ENCODE peak calls at places on chromosome 18, in four cellular contexts. B, R, Z and P are unnamed samples.

GRCh38 chr18:57087985-57088384 is 58.9 kb upstream of the BOD1L2 start:
- DNase-seq in B (no peak), R (no peak), Z (no peak), P (no peak)

GRCh38 chr18:26548144-26549102 is at the start of gene KCTD1:
- DNase-seq in B (no peak), R (no peak), Z (peak), P (no peak)

GRCh38 chr18:39862341-39862740 is 2092.7 kb upstream of the PIK3C3 start:
- DNase-seq in B (no peak), R (no peak), Z (no peak), P (no peak)

GRCh38 chr18:55588876-55589595 is 1.0 kb upstream of the TCF4 start:
- DNase-seq in B (no peak), R (no peak), Z (peak), P (no peak)

GRCh38 chr18:57789105-57789504 is 14.0 kb downstream of the ATP8B1 start:
- DNase-seq in B (no peak), R (no peak), Z (peak), P (no peak)

GRCh38 chr18:37243756-37244155 is 321.8 kb downstream of the CELF4 start:
- DNase-seq in B (no peak), R (no peak), Z (no peak), P (no peak)

GRCh38 chr18:28003451-28003850 is 173.5 kb downstream of the CDH2 start:
- DNase-seq in B (no peak), R (no peak), Z (peak), P (no peak)

GRCh38 chr18:8359076-8359475 is 250.2 kb upstream of the RAB12 start:
- DNase-seq in B (no peak), R (no peak), Z (no peak), P (no peak)

GRCh38 chr18:62521588-62521987 is 1.2 kb upstream of the ZCCHC2 start:
- DNase-seq in B (no peak), R (no peak), Z (no peak), P (no peak)

GRCh38 chr18:10432781-10433180 is 21.7 kb upstream of the APCDD1 start:
- DNase-seq in B (no peak), R (no peak), Z (no peak), P (no peak)

GRCh38 chr18:67916142-67916541 is 399.6 kb upstream of the DSEL start:
- DNase-seq in B (no peak), R (no peak), Z (peak), P (no peak)

GRCh38 chr18:24429188-24429587 is 2.7 kb downstream of the IMPACT start:
- DNase-seq in B (no peak), R (no peak), Z (no peak), P (no peak)

GRCh38 chr18:7090771-7091170 is 26.8 kb downstream of the LAMA1 start:
- DNase-seq in B (no peak), R (no peak), Z (peak), P (no peak)

GRCh38 chr18:49447810-49448745 is 12.4 kb downstream of the DYM start:
- DNase-seq in B (no peak), R (peak), Z (peak), P (no peak)

GRCh38 chr18:28494151-28494550 is 317.2 kb upstream of the CDH2 start:
- DNase-seq in B (no peak), R (no peak), Z (peak), P (no peak)

GRCh38 chr18:39960545-39960944 is 1994.5 kb upstream of the PIK3C3 start:
- DNase-seq in B (no peak), R (no peak), Z (peak), P (no peak)

GRCh38 chr18:29191263-29191662 is 1014.3 kb upstream of the CDH2 start:
- DNase-seq in B (no peak), R (no peak), Z (peak), P (no peak)

GRCh38 chr18:74316257-74317180 is 880 bp downstream of the C18orf63 start:
- DNase-seq in B (no peak), R (no peak), Z (peak), P (no peak)

GRCh38 chr18:64271975-64272659 is 123.2 kb upstream of the LINC00305 start:
- DNase-seq in B (no peak), R (no peak), Z (no peak), P (no peak)

GRCh38 chr18:23814977-23815614 is 125.8 kb downstream of the LAMA3 start:
- DNase-seq in B (no peak), R (no peak), Z (no peak), P (no peak)

GRCh38 chr18:63099848-63100625 is 219.5 kb downstream of the BCL2 start:
- DNase-seq in B (no peak), R (no peak), Z (no peak), P (peak)

GRCh38 chr18:9841752-9842151 is 44.0 kb upstream of the TXNDC2 start:
- DNase-seq in B (no peak), R (no peak), Z (no peak), P (no peak)

GRCh38 chr18:10544093-10544748 is 18.4 kb downstream of the NAPG start:
- DNase-seq in B (no peak), R (no peak), Z (no peak), P (no peak)

GRCh38 chr18:49967171-49967570 is 153.8 kb upstream of the ACAA2 start:
- DNase-seq in B (no peak), R (no peak), Z (no peak), P (peak)

GRCh38 chr18:21298351-21298750 is 56.3 kb downstream of the GREB1L start:
- DNase-seq in B (no peak), R (no peak), Z (no peak), P (no peak)

GRCh38 chr18:23883277-23883790 is 131.2 kb upstream of the TTC39C start:
- DNase-seq in B (no peak), R (no peak), Z (peak), P (no peak)

GRCh38 chr18:67509711-67510110 is 6.8 kb downstream of the DSEL start:
- DNase-seq in B (no peak), R (no peak), Z (peak), P (no peak)

GRCh38 chr18:6013101-6013790 is 117.9 kb upstream of the TMEM200C start:
- DNase-seq in B (no peak), R (no peak), Z (peak), P (no peak)

GRCh38 chr18:1624612-1625011 is 719.9 kb downstream of the ADCYAP1 start:
- DNase-seq in B (no peak), R (no peak), Z (no peak), P (no peak)

GRCh38 chr18:78913395-78913794 is 66.2 kb upstream of the SALL3 start:
- DNase-seq in B (no peak), R (no peak), Z (no peak), P (no peak)

GRCh38 chr18:31505161-31505560 is 7.2 kb downstream of the DSG2 start:
- DNase-seq in B (no peak), R (no peak), Z (no peak), P (no peak)
- TF ChIP-seq CHD1 in B (no peak), R (no peak), Z (no peak), P (no peak)

GRCh38 chr18:11657152-11657551 is 31.9 kb upstream of the GNAL start:
- DNase-seq in B (no peak), R (no peak), Z (no peak), P (no peak)

GRCh38 chr18:11654736-11655604 is 34.1 kb upstream of the GNAL start:
- DNase-seq in B (peak), R (peak), Z (peak), P (no peak)

GRCh38 chr18:11657554-11657953 is 31.5 kb upstream of the GNAL start:
- DNase-seq in B (no peak), R (no peak), Z (no peak), P (no peak)

GRCh38 chr18:11653521-11653920 is 35.5 kb upstream of the GNAL start:
- DNase-seq in B (no peak), R (no peak), Z (no peak), P (no peak)

GRCh38 chr18:11655605-11655932 is 33.5 kb upstream of the GNAL start:
- DNase-seq in B (no peak), R (no peak), Z (no peak), P (no peak)
- TF ChIP-seq CTCF in B (no peak), R (no peak), Z (no peak), P (no peak)

GRCh38 chr18:45962866-45963265 is 4.3 kb downstream of the EPG5 start:
- DNase-seq in B (no peak), R (no peak), Z (peak), P (no peak)

GRCh38 chr18:45958027-45958426 is 9.1 kb downstream of the EPG5 start:
- DNase-seq in B (no peak), R (no peak), Z (no peak), P (no peak)

GRCh38 chr18:45967007-45967706 is at the start of gene EPG5:
- DNase-seq in B (peak), R (peak), Z (peak), P (peak)

GRCh38 chr18:45958730-45959129 is 8.4 kb downstream of the EPG5 start:
- DNase-seq in B (no peak), R (no peak), Z (peak), P (no peak)

GRCh38 chr18:45962461-45962860 is 4.7 kb downstream of the EPG5 start:
- DNase-seq in B (no peak), R (no peak), Z (peak), P (peak)
- TF ChIP-seq CHD1 in B (no peak), R (no peak), Z (no peak), P (no peak)

DNA sequence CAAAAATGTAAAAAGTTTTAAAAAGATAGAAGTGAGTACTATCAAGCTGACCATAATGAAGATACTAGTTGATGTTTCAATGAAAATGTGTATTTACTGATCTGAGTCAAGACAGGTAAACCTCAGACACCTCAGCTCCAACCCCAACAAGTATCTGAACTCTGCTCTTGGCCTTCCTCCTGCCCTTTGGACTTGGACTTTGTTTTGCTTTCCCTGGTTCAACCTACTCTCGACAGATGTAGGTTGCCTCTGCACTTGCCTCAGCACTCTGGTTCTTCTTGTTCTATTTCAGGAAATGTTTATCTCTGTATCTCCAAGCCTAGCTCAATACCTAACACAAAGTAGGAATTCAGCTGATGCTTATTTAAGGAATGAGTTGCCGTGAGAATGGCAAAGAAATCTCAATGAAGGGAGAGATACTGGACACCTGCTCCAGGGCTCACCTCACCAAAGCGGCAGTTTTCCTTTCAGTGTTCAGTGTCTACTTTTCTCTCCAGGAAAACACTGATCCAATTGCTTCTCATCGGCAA is 248.8 kb upstream of the CTAGE1 start:
- DNase-seq in B (no peak), R (no peak), Z (no peak), P (no peak)
- TF ChIP-seq CTCF in B (no peak), R (no peak), Z (no peak), P (no peak)

DNA sequence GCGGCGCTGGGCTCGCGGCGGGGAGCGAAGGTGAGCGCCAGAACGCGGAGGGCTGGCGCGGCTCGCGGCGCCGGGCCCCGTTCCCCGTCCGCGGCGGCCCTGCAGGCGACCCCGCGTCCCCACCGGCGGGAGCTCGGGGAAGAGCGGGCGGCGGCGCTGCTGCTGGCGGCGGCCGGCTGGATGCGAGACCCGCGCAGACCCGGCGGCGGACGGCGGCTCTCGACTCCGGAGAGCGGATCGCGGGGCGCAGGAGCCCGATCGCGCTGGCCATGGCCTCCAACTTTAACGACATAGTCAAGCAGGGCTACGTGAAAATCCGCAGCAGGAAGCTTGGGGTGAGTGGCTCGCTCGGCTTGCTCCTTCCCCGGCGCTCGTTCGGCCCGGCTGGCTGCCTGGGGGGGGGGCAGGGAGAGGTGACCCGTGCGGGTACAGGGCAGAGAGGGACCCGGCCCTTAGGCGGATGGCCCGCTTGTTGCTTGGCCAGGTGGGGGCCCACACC is 337 bp downstream of the DOK6 start:
- DNase-seq in B (no peak), R (no peak), Z (peak), P (no peak)
- TF ChIP-seq CHD1 in B (no peak), R (no peak), Z (no peak), P (no peak)

GRCh38 chr18:41096504-41096903 is 858.5 kb upstream of the PIK3C3 start:
- DNase-seq in B (no peak), R (no peak), Z (peak), P (no peak)
- TF ChIP-seq CTCF in B (no peak), R (no peak), Z (peak), P (no peak)

DNA sequence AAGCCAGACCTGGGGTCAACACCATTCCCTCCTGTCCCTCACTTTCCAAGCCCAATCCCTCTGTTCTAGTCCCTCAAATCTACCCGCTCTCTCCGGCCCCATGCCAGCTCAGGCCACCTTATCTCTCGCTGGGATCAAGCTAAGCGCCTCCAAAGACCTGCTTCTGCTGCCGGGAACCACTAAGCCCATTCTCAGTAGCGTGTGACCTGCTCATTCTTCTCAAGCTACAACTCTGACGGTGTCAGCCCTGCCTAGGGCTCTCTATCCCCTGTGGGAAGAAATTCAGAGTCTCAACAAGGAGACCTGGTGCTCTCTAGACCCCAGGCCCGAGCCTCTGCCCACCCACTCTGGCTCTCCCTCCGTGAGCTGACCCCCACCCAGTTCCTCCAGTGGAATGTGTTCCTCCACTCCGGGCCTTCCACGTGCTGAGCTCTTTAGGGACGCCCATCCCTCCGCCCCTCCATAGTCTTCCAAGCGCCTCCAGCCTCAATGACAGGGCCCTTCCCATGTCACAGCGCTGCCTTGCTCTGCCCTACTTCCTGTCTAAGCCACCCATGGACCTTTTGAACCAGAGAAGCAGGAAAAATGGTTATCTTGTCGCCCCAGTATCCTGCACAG is 127.8 kb downstream of the ZNF516 start:
- DNase-seq in B (no peak), R (no peak), Z (no peak), P (no peak)
- TF ChIP-seq CHD1 in B (no peak), R (no peak), Z (no peak), P (no peak)

GRCh38 chr18:66342577-66342976 is 261.3 kb downstream of the CDH19 start:
- DNase-seq in B (no peak), R (no peak), Z (no peak), P (no peak)

GRCh38 chr18:66344227-66344626 is 259.7 kb downstream of the CDH19 start:
- DNase-seq in B (no peak), R (no peak), Z (no peak), P (no peak)

DNA sequence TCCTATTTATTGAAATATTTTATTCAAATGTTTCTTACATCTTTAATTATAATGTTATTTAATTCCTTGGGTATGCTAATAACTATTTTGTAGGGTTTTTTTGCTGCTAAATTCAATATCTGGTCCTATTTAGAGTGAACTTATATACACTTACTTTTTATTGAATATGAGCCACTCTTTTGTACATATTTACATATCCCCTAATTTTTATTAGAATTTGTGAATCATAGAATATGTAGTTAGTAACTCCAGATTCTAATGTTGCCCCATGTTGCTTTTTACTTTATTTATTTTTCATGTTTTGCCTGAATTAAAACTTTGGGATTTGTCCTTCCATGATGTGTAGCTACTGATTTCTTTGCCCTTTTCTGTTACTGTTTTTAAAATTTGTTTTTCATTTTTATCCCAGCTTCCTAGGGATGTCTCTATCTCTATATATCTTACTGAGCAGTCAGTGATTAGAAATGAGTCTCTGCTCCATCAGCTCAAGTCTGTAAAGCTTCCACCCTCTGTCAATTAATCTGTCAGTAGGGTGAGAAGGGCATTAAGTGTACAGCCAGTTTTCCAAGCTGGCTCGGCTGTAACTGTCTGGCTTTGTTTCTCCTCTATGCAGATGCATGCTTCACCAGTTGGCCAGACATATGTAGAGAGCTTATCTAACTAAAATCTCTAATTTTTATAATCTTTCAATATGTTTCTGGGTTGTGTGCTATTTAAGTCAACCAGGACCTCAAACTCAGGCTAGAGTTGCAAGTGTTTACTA is 256.9 kb downstream of the CDH19 start:
- DNase-seq in B (no peak), R (no peak), Z (no peak), P (no peak)
- TF ChIP-seq CTCF in B (no peak), R (no peak), Z (no peak), P (no peak)

GRCh38 chr18:34225218-34225553 is 473 bp upstream of the NOL4 start:
- DNase-seq in B (no peak), R (no peak), Z (no peak), P (no peak)

GRCh38 chr18:34224423-34225217 is at the start of gene NOL4:
- DNase-seq in B (peak), R (no peak), Z (no peak), P (no peak)

GRCh38 chr18:34222396-34223163 is 2.1 kb downstream of the NOL4 start:
- DNase-seq in B (no peak), R (no peak), Z (no peak), P (no peak)

GRCh38 chr18:34223164-34223892 is 1.4 kb downstream of the NOL4 start:
- DNase-seq in B (no peak), R (no peak), Z (no peak), P (no peak)

DNA sequence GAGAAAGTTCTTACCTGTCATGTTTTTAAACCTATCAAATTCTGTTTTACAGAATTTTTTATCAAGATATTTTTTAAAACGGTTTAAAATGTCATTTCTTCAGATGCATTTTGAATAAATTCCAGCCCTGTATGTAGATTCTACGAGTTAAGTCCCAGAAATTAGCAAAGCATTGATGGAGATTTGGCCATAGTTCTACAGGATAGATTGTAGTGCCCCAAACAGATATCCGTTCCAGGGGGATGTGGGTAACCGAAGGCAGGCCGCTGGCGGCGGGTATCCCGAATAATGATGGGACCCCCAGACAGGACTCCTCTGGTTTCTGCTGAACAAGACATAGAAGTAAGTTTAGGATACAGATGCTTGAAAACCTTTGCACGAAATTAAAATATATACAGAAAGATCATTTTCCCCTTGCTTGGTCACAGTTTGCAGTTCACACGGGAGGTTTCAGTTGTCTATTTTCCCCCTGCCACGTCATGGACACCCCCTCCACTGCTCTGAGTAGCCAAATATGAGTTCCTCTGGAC is 755 bp downstream of the NOL4 start:
- DNase-seq in B (no peak), R (no peak), Z (no peak), P (no peak)
- TF ChIP-seq CHD1 in B (no peak), R (no peak), Z (no peak), P (no peak)

GRCh38 chr18:3281456-3282400 is 19.8 kb downstream of the MYL12B start:
- DNase-seq in B (no peak), R (peak), Z (peak), P (no peak)
- TF ChIP-seq CTCF in B (no peak), R (peak), Z (peak), P (peak)